ENCODE peak calls at places on chromosomes 5 and 9, in four cellular contexts. K is WTC11, P is HepG2, C is K562. V is an unnamed sample.

GRCh38 chr5:10563132-10563939 is 534 bp upstream of the ANKRD33B start:
- DNase-seq in K (peak), P (no peak), C (peak), V (peak)

GRCh38 chr9:111691686-111692329 is 30.4 kb downstream of the GNG10 start:
- DNase-seq in K (no peak), P (peak), C (no peak), V (peak)

GRCh38 chr9:128638580-128638979 is 18.1 kb downstream of the DYNC2I2 start:
- DNase-seq in K (no peak), P (no peak), C (no peak), V (no peak)

GRCh38 chr5:159817262-159818029 is 98.8 kb upstream of the ADRA1B start:
- DNase-seq in K (no peak), P (no peak), C (no peak), V (no peak)

GRCh38 chr5:179241175-179241574 is 104.1 kb downstream of the ADAMTS2 start:
- DNase-seq in K (peak), P (no peak), C (no peak), V (no peak)

GRCh38 chr9:127728808-127729207 is 6.3 kb downstream of the TOR2A start:
- DNase-seq in K (no peak), P (no peak), C (no peak), V (no peak)

GRCh38 chr9:128689293-128689770 is 310 bp downstream of the SET start:
- DNase-seq in K (peak), P (no peak), C (no peak), V (peak)

GRCh38 chr9:123637596-123637939 is 281.6 kb downstream of the CRB2 start:
- DNase-seq in K (no peak), P (no peak), C (no peak), V (no peak)

GRCh38 chr9:717722-718121 is 123.8 kb upstream of the DMRT1 start:
- DNase-seq in K (no peak), P (no peak), C (no peak), V (no peak)

GRCh38 chr5:143016777-143017374 is 246.7 kb downstream of the ARHGAP26 start:
- DNase-seq in K (peak), P (no peak), C (peak), V (no peak)

GRCh38 chr9:88749420-88749819 is 214.4 kb downstream of the NXNL2 start:
- DNase-seq in K (no peak), P (no peak), C (no peak), V (no peak)

GRCh38 chr9:1253098-1253979 is 203.2 kb downstream of the DMRT2 start:
- DNase-seq in K (no peak), P (no peak), C (no peak), V (no peak)

GRCh38 chr9:133973791-133974630 is 18.1 kb downstream of the VAV2 start:
- DNase-seq in K (no peak), P (peak), C (no peak), V (no peak)

GRCh38 chr5:172086312-172086975 is 80.0 kb upstream of the FBXW11 start:
- DNase-seq in K (no peak), P (no peak), C (no peak), V (no peak)

GRCh38 chr9:94867281-94867841 is 140.9 kb downstream of the AOPEP start:
- DNase-seq in K (no peak), P (peak), C (peak), V (peak)

GRCh38 chr9:124869466-124869985 is 7.6 kb downstream of the ARPC5L start:
- DNase-seq in K (no peak), P (no peak), C (peak), V (no peak)

GRCh38 chr5:94021246-94021645 is 279.8 kb upstream of the POU5F2 start:
- DNase-seq in K (no peak), P (peak), C (no peak), V (peak)

GRCh38 chr5:91154338-91154737 is 228.8 kb downstream of the ARRDC3 start:
- DNase-seq in K (no peak), P (no peak), C (no peak), V (no peak)

GRCh38 chr9:76441551-76442322 is 17.2 kb upstream of the GCNT1 start:
- DNase-seq in K (no peak), P (no peak), C (no peak), V (no peak)

GRCh38 chr9:24487250-24487861 is 58.3 kb downstream of the IZUMO3 start:
- DNase-seq in K (no peak), P (no peak), C (no peak), V (no peak)

GRCh38 chr5:139898981-139899380 is 103.4 kb downstream of the PSD2 start:
- DNase-seq in K (no peak), P (no peak), C (no peak), V (no peak)

GRCh38 chr5:52853573-52854163 is 66.0 kb downstream of the ITGA1 start:
- DNase-seq in K (no peak), P (no peak), C (no peak), V (no peak)

GRCh38 chr9:110671849-110672248 is 3.3 kb downstream of the MUSK start:
- DNase-seq in K (no peak), P (no peak), C (no peak), V (no peak)
- TF ChIP-seq NR3C1 in K (no peak), P (no peak), C (no peak), V (no peak)

DNA sequence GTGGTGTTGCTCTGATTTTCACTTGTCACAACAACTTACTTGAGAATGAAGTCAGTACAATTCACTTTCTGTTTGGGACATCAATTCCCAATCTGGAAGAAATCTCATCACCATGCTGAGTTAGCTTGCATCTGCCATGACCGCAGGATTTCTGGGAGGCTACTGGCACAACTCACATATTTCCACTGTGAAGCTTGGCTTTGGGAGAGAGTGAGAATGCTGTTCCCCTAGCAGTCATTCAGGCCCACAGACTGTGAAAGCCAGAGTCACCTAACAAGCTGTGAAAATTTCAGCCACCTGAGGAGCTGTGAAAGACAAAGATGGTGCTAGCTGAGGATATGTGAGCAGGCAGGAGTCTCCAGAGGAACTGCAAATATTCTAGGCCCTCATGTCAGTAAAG is 365.2 kb upstream of the TUSC1 start:
- DNase-seq in K (no peak), P (no peak), C (no peak), V (no peak)
- TF ChIP-seq NR3C1 in K (no peak), P (no peak), C (no peak), V (no peak)

DNA sequence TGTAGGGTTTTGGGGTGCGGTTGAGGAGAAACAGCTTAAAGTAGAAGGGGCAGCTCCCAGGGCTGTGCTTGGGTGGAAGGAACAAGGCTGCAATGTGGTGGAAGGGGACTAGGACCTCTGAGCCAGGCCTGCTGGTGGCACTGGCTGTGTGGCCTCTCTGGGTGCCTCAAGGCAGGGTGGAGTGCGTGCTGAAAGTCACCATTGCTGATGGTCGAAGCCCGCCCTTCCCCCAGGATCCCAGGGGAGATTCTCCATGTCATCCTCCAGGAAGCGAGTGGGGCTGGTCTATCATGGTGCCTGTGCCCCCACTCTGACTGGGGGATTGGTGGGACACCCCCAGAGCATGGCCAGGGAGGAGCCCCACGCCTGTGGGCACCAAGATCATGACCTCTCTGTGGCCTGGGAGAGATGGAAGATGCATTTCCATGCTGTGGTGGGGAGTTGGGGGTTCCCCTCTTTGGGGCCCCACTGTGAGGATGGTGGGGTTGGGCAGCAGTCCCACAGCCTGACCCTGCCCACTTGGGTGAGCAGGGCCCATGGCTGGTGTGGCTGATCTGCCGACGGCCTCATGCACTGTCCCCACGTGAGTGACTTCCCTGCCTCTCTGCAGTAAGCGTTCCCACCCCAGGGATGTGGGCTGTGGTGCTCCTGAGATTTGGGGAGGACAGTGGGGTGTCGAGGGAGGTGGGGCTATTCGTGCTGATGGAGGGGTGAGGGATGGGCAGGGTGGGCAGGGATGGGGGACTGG is 25.8 kb downstream of the WNK2 start:
- DNase-seq in K (no peak), P (no peak), C (no peak), V (no peak)
- TF ChIP-seq NR3C1 in K (no peak), P (no peak), C (no peak), V (no peak)

GRCh38 chr9:85268024-85268610 is 473.6 kb downstream of the AGTPBP1 start:
- DNase-seq in K (no peak), P (no peak), C (no peak), V (no peak)
- TF ChIP-seq NR3C1 in K (no peak), P (no peak), C (no peak), V (no peak)

GRCh38 chr5:59099270-59099994 is 516.6 kb downstream of the RAB3C start:
- DNase-seq in K (no peak), P (peak), C (no peak), V (peak)
- TF ChIP-seq NR3C1 in K (no peak), P (no peak), C (no peak), V (no peak)

GRCh38 chr9:105667867-105668266 is 5.6 kb downstream of the TAL2 start:
- DNase-seq in K (no peak), P (no peak), C (no peak), V (no peak)
- TF ChIP-seq NR3C1 in K (no peak), P (no peak), C (no peak), V (no peak)

GRCh38 chr5:79666758-79667157 is 22.9 kb upstream of the CMYA5 start:
- DNase-seq in K (no peak), P (no peak), C (no peak), V (no peak)
- TF ChIP-seq NR3C1 in K (no peak), P (no peak), C (no peak), V (no peak)

GRCh38 chr5:41212935-41213334 is 397 bp downstream of the C6 start:
- DNase-seq in K (no peak), P (no peak), C (no peak), V (no peak)
- TF ChIP-seq NR3C1 in K (no peak), P (no peak), C (no peak), V (no peak)

GRCh38 chr5:170738840-170739239 is 44.7 kb upstream of the GABRP start:
- DNase-seq in K (no peak), P (no peak), C (no peak), V (no peak)
- TF ChIP-seq NR3C1 in K (no peak), P (no peak), C (no peak), V (no peak)

V was measured in A549.